ENCODE peak calls at places on chromosomes 16 and 17, in ten cellular contexts. One of them, this sample, is unnamed.

GRCh38 chr17:19487009-19487600 is 46.5 kb upstream of the SLC47A1 start:
- DNase-seq in HS-5: no peak
- DNase-seq in NCI-H1092 treated with DMSO at 0.1 percent for 48 hours: no peak
- DNase-seq in stimulated activated CD4-positive, alpha-beta T cell treated with anti-CD3 and anti-CD28 coated beads, Interleukin-15, amount 100 ng/mL, for 1 hour: no peak
- DNase-seq in NCI-H1436 treated with DMSO at 0.1 percent for 48 hours: no peak
- DNase-seq in DMS153: no peak
- DNase-seq in cardiac muscle cell: no peak
- DNase-seq in Calu3: no peak
- DNase-seq in non-pigmented ciliary epithelial cell: no peak
- DNase-seq in spleen: peak
- DNase-seq in this sample: no peak

GRCh38 chr17:71234349-71234748 is 886.5 kb upstream of the SOX9 start:
- DNase-seq in HS-5: no peak
- DNase-seq in NCI-H1092 treated with DMSO at 0.1 percent for 48 hours: no peak
- DNase-seq in stimulated activated CD4-positive, alpha-beta T cell treated with anti-CD3 and anti-CD28 coated beads, Interleukin-15, amount 100 ng/mL, for 1 hour: no peak
- DNase-seq in NCI-H1436 treated with DMSO at 0.1 percent for 48 hours: no peak
- DNase-seq in DMS153: no peak
- DNase-seq in cardiac muscle cell: no peak
- DNase-seq in Calu3: no peak
- DNase-seq in non-pigmented ciliary epithelial cell: no peak
- DNase-seq in spleen: no peak
- DNase-seq in this sample: no peak

GRCh38 chr16:70737377-70738082 is 51.7 kb upstream of the MTSS2 start:
- DNase-seq in HS-5: peak
- DNase-seq in NCI-H1092 treated with DMSO at 0.1 percent for 48 hours: no peak
- DNase-seq in stimulated activated CD4-positive, alpha-beta T cell treated with anti-CD3 and anti-CD28 coated beads, Interleukin-15, amount 100 ng/mL, for 1 hour: no peak
- DNase-seq in NCI-H1436 treated with DMSO at 0.1 percent for 48 hours: no peak
- DNase-seq in DMS153: no peak
- DNase-seq in cardiac muscle cell: peak
- DNase-seq in Calu3: no peak
- DNase-seq in non-pigmented ciliary epithelial cell: no peak
- DNase-seq in spleen: peak
- DNase-seq in this sample: no peak

GRCh38 chr16:17377360-17378324 is 93.1 kb downstream of the XYLT1 start:
- DNase-seq in HS-5: no peak
- DNase-seq in NCI-H1092 treated with DMSO at 0.1 percent for 48 hours: no peak
- DNase-seq in stimulated activated CD4-positive, alpha-beta T cell treated with anti-CD3 and anti-CD28 coated beads, Interleukin-15, amount 100 ng/mL, for 1 hour: no peak
- DNase-seq in NCI-H1436 treated with DMSO at 0.1 percent for 48 hours: no peak
- DNase-seq in DMS153: no peak
- DNase-seq in cardiac muscle cell: no peak
- DNase-seq in Calu3: no peak
- DNase-seq in non-pigmented ciliary epithelial cell: no peak
- DNase-seq in spleen: no peak
- DNase-seq in this sample: no peak

GRCh38 chr17:49217651-49218413 is 7.3 kb downstream of the ABI3 start:
- DNase-seq in HS-5: no peak
- DNase-seq in NCI-H1092 treated with DMSO at 0.1 percent for 48 hours: no peak
- DNase-seq in stimulated activated CD4-positive, alpha-beta T cell treated with anti-CD3 and anti-CD28 coated beads, Interleukin-15, amount 100 ng/mL, for 1 hour: peak
- DNase-seq in NCI-H1436 treated with DMSO at 0.1 percent for 48 hours: no peak
- DNase-seq in DMS153: no peak
- DNase-seq in cardiac muscle cell: no peak
- DNase-seq in Calu3: no peak
- DNase-seq in non-pigmented ciliary epithelial cell: no peak
- DNase-seq in spleen: peak
- DNase-seq in this sample: no peak

GRCh38 chr16:8126313-8126712 is 464.0 kb downstream of the TMEM114 start:
- DNase-seq in HS-5: no peak
- DNase-seq in NCI-H1092 treated with DMSO at 0.1 percent for 48 hours: no peak
- DNase-seq in stimulated activated CD4-positive, alpha-beta T cell treated with anti-CD3 and anti-CD28 coated beads, Interleukin-15, amount 100 ng/mL, for 1 hour: no peak
- DNase-seq in NCI-H1436 treated with DMSO at 0.1 percent for 48 hours: no peak
- DNase-seq in DMS153: no peak
- DNase-seq in cardiac muscle cell: no peak
- DNase-seq in Calu3: no peak
- DNase-seq in non-pigmented ciliary epithelial cell: no peak
- DNase-seq in spleen: no peak
- DNase-seq in this sample: no peak

GRCh38 chr17:60079401-60079861 is 710 bp upstream of the HEATR6 start:
- DNase-seq in HS-5: no peak
- DNase-seq in NCI-H1092 treated with DMSO at 0.1 percent for 48 hours: peak
- DNase-seq in stimulated activated CD4-positive, alpha-beta T cell treated with anti-CD3 and anti-CD28 coated beads, Interleukin-15, amount 100 ng/mL, for 1 hour: no peak
- DNase-seq in NCI-H1436 treated with DMSO at 0.1 percent for 48 hours: no peak
- DNase-seq in DMS153: no peak
- DNase-seq in cardiac muscle cell: peak
- DNase-seq in Calu3: no peak
- DNase-seq in non-pigmented ciliary epithelial cell: no peak
- DNase-seq in spleen: no peak
- DNase-seq in this sample: no peak

GRCh38 chr17:39196820-39197331 is 593 bp downstream of the CACNB1 start:
- DNase-seq in HS-5: no peak
- DNase-seq in NCI-H1092 treated with DMSO at 0.1 percent for 48 hours: peak
- DNase-seq in stimulated activated CD4-positive, alpha-beta T cell treated with anti-CD3 and anti-CD28 coated beads, Interleukin-15, amount 100 ng/mL, for 1 hour: no peak
- DNase-seq in NCI-H1436 treated with DMSO at 0.1 percent for 48 hours: no peak
- DNase-seq in DMS153: no peak
- DNase-seq in cardiac muscle cell: peak
- DNase-seq in Calu3: peak
- DNase-seq in non-pigmented ciliary epithelial cell: no peak
- DNase-seq in spleen: no peak
- DNase-seq in this sample: no peak

GRCh38 chr16:27753563-27753962 is 203.6 kb downstream of the KATNIP start:
- DNase-seq in HS-5: no peak
- DNase-seq in NCI-H1092 treated with DMSO at 0.1 percent for 48 hours: no peak
- DNase-seq in stimulated activated CD4-positive, alpha-beta T cell treated with anti-CD3 and anti-CD28 coated beads, Interleukin-15, amount 100 ng/mL, for 1 hour: no peak
- DNase-seq in NCI-H1436 treated with DMSO at 0.1 percent for 48 hours: no peak
- DNase-seq in DMS153: no peak
- DNase-seq in cardiac muscle cell: no peak
- DNase-seq in Calu3: no peak
- DNase-seq in non-pigmented ciliary epithelial cell: no peak
- DNase-seq in spleen: no peak
- DNase-seq in this sample: no peak

GRCh38 chr17:20271016-20271610 is 196.2 kb downstream of the LGALS9B start:
- DNase-seq in HS-5: no peak
- DNase-seq in NCI-H1092 treated with DMSO at 0.1 percent for 48 hours: no peak
- DNase-seq in stimulated activated CD4-positive, alpha-beta T cell treated with anti-CD3 and anti-CD28 coated beads, Interleukin-15, amount 100 ng/mL, for 1 hour: no peak
- DNase-seq in NCI-H1436 treated with DMSO at 0.1 percent for 48 hours: no peak
- DNase-seq in DMS153: no peak
- DNase-seq in cardiac muscle cell: no peak
- DNase-seq in Calu3: no peak
- DNase-seq in non-pigmented ciliary epithelial cell: no peak
- DNase-seq in spleen: no peak
- DNase-seq in this sample: no peak

GRCh38 chr16:66903544-66904427 is 14.9 kb downstream of the CDH16 start:
- DNase-seq in HS-5: no peak
- DNase-seq in NCI-H1092 treated with DMSO at 0.1 percent for 48 hours: no peak
- DNase-seq in stimulated activated CD4-positive, alpha-beta T cell treated with anti-CD3 and anti-CD28 coated beads, Interleukin-15, amount 100 ng/mL, for 1 hour: no peak
- DNase-seq in NCI-H1436 treated with DMSO at 0.1 percent for 48 hours: no peak
- DNase-seq in DMS153: no peak
- DNase-seq in cardiac muscle cell: peak
- DNase-seq in Calu3: no peak
- DNase-seq in non-pigmented ciliary epithelial cell: no peak
- DNase-seq in spleen: peak
- DNase-seq in this sample: no peak

GRCh38 chr16:86680137-86680536 is 101.8 kb downstream of the FOXL1 start:
- DNase-seq in HS-5: no peak
- DNase-seq in NCI-H1092 treated with DMSO at 0.1 percent for 48 hours: no peak
- DNase-seq in stimulated activated CD4-positive, alpha-beta T cell treated with anti-CD3 and anti-CD28 coated beads, Interleukin-15, amount 100 ng/mL, for 1 hour: no peak
- DNase-seq in NCI-H1436 treated with DMSO at 0.1 percent for 48 hours: no peak
- DNase-seq in DMS153: no peak
- DNase-seq in cardiac muscle cell: no peak
- DNase-seq in Calu3: no peak
- DNase-seq in non-pigmented ciliary epithelial cell: no peak
- DNase-seq in spleen: no peak
- DNase-seq in this sample: no peak

GRCh38 chr16:57690782-57691471 is 3.7 kb upstream of the DRC7 start:
- DNase-seq in HS-5: no peak
- DNase-seq in NCI-H1092 treated with DMSO at 0.1 percent for 48 hours: no peak
- DNase-seq in stimulated activated CD4-positive, alpha-beta T cell treated with anti-CD3 and anti-CD28 coated beads, Interleukin-15, amount 100 ng/mL, for 1 hour: no peak
- DNase-seq in NCI-H1436 treated with DMSO at 0.1 percent for 48 hours: no peak
- DNase-seq in DMS153: no peak
- DNase-seq in cardiac muscle cell: no peak
- DNase-seq in Calu3: no peak
- DNase-seq in non-pigmented ciliary epithelial cell: no peak
- DNase-seq in spleen: peak
- DNase-seq in this sample: no peak

GRCh38 chr16:67959520-67959919 is 8.9 kb downstream of the SLC12A4 start:
- DNase-seq in HS-5: no peak
- DNase-seq in NCI-H1092 treated with DMSO at 0.1 percent for 48 hours: no peak
- DNase-seq in stimulated activated CD4-positive, alpha-beta T cell treated with anti-CD3 and anti-CD28 coated beads, Interleukin-15, amount 100 ng/mL, for 1 hour: no peak
- DNase-seq in NCI-H1436 treated with DMSO at 0.1 percent for 48 hours: no peak
- DNase-seq in DMS153: no peak
- DNase-seq in cardiac muscle cell: no peak
- DNase-seq in Calu3: no peak
- DNase-seq in non-pigmented ciliary epithelial cell: no peak
- DNase-seq in spleen: no peak
- DNase-seq in this sample: no peak

GRCh38 chr16:79082955-79083354 is 517.6 kb downstream of the MAF start:
- DNase-seq in HS-5: no peak
- DNase-seq in NCI-H1092 treated with DMSO at 0.1 percent for 48 hours: no peak
- DNase-seq in stimulated activated CD4-positive, alpha-beta T cell treated with anti-CD3 and anti-CD28 coated beads, Interleukin-15, amount 100 ng/mL, for 1 hour: no peak
- DNase-seq in NCI-H1436 treated with DMSO at 0.1 percent for 48 hours: no peak
- DNase-seq in DMS153: no peak
- DNase-seq in cardiac muscle cell: no peak
- DNase-seq in Calu3: no peak
- DNase-seq in non-pigmented ciliary epithelial cell: no peak
- DNase-seq in spleen: no peak
- DNase-seq in this sample: no peak

GRCh38 chr16:48161906-48162305 is 6.1 kb upstream of the ABCC12 start:
- DNase-seq in HS-5: no peak
- DNase-seq in NCI-H1092 treated with DMSO at 0.1 percent for 48 hours: no peak
- DNase-seq in stimulated activated CD4-positive, alpha-beta T cell treated with anti-CD3 and anti-CD28 coated beads, Interleukin-15, amount 100 ng/mL, for 1 hour: no peak
- DNase-seq in NCI-H1436 treated with DMSO at 0.1 percent for 48 hours: no peak
- DNase-seq in DMS153: no peak
- DNase-seq in cardiac muscle cell: no peak
- DNase-seq in Calu3: no peak
- DNase-seq in non-pigmented ciliary epithelial cell: no peak
- DNase-seq in spleen: no peak
- DNase-seq in this sample: no peak

GRCh38 chr16:27651299-27651698 is 101.4 kb downstream of the KATNIP start:
- DNase-seq in HS-5: no peak
- DNase-seq in NCI-H1092 treated with DMSO at 0.1 percent for 48 hours: no peak
- DNase-seq in stimulated activated CD4-positive, alpha-beta T cell treated with anti-CD3 and anti-CD28 coated beads, Interleukin-15, amount 100 ng/mL, for 1 hour: no peak
- DNase-seq in NCI-H1436 treated with DMSO at 0.1 percent for 48 hours: no peak
- DNase-seq in DMS153: no peak
- DNase-seq in cardiac muscle cell: no peak
- DNase-seq in Calu3: no peak
- DNase-seq in non-pigmented ciliary epithelial cell: no peak
- DNase-seq in spleen: no peak
- DNase-seq in this sample: no peak

GRCh38 chr16:59164461-59164860 is 430.3 kb upstream of the GOT2 start:
- DNase-seq in HS-5: no peak
- DNase-seq in NCI-H1092 treated with DMSO at 0.1 percent for 48 hours: no peak
- DNase-seq in stimulated activated CD4-positive, alpha-beta T cell treated with anti-CD3 and anti-CD28 coated beads, Interleukin-15, amount 100 ng/mL, for 1 hour: no peak
- DNase-seq in NCI-H1436 treated with DMSO at 0.1 percent for 48 hours: no peak
- DNase-seq in DMS153: no peak
- DNase-seq in cardiac muscle cell: peak
- DNase-seq in Calu3: no peak
- DNase-seq in non-pigmented ciliary epithelial cell: no peak
- DNase-seq in spleen: no peak
- DNase-seq in this sample: no peak

GRCh38 chr17:78306913-78307312 is 53.0 kb downstream of the SOCS3 start:
- DNase-seq in HS-5: no peak
- DNase-seq in NCI-H1092 treated with DMSO at 0.1 percent for 48 hours: no peak
- DNase-seq in stimulated activated CD4-positive, alpha-beta T cell treated with anti-CD3 and anti-CD28 coated beads, Interleukin-15, amount 100 ng/mL, for 1 hour: no peak
- DNase-seq in NCI-H1436 treated with DMSO at 0.1 percent for 48 hours: no peak
- DNase-seq in DMS153: no peak
- DNase-seq in cardiac muscle cell: no peak
- DNase-seq in Calu3: no peak
- DNase-seq in non-pigmented ciliary epithelial cell: no peak
- DNase-seq in spleen: no peak
- DNase-seq in this sample: no peak

GRCh38 chr16:53022374-53022773 is 30.3 kb downstream of the CHD9NB start:
- DNase-seq in HS-5: peak
- DNase-seq in NCI-H1092 treated with DMSO at 0.1 percent for 48 hours: peak
- DNase-seq in stimulated activated CD4-positive, alpha-beta T cell treated with anti-CD3 and anti-CD28 coated beads, Interleukin-15, amount 100 ng/mL, for 1 hour: no peak
- DNase-seq in NCI-H1436 treated with DMSO at 0.1 percent for 48 hours: no peak
- DNase-seq in DMS153: peak
- DNase-seq in cardiac muscle cell: peak
- DNase-seq in Calu3: peak
- DNase-seq in non-pigmented ciliary epithelial cell: no peak
- DNase-seq in spleen: no peak
- DNase-seq in this sample: peak

GRCh38 chr17:38538906-38539305 is 66.8 kb downstream of the SRCIN1 start:
- DNase-seq in HS-5: no peak
- DNase-seq in NCI-H1092 treated with DMSO at 0.1 percent for 48 hours: peak
- DNase-seq in stimulated activated CD4-positive, alpha-beta T cell treated with anti-CD3 and anti-CD28 coated beads, Interleukin-15, amount 100 ng/mL, for 1 hour: no peak
- DNase-seq in NCI-H1436 treated with DMSO at 0.1 percent for 48 hours: peak
- DNase-seq in DMS153: peak
- DNase-seq in cardiac muscle cell: no peak
- DNase-seq in Calu3: no peak
- DNase-seq in non-pigmented ciliary epithelial cell: no peak
- DNase-seq in spleen: no peak
- DNase-seq in this sample: peak

GRCh38 chr17:3792481-3792880 is 8.5 kb downstream of the ITGAE start:
- DNase-seq in HS-5: no peak
- DNase-seq in NCI-H1092 treated with DMSO at 0.1 percent for 48 hours: peak
- DNase-seq in stimulated activated CD4-positive, alpha-beta T cell treated with anti-CD3 and anti-CD28 coated beads, Interleukin-15, amount 100 ng/mL, for 1 hour: no peak
- DNase-seq in NCI-H1436 treated with DMSO at 0.1 percent for 48 hours: no peak
- DNase-seq in DMS153: no peak
- DNase-seq in cardiac muscle cell: no peak
- DNase-seq in Calu3: no peak
- DNase-seq in non-pigmented ciliary epithelial cell: no peak
- DNase-seq in spleen: no peak
- DNase-seq in this sample: no peak

GRCh38 chr16:72976047-72976746 is 71.7 kb downstream of the ZFHX3 start:
- DNase-seq in HS-5: no peak
- DNase-seq in NCI-H1092 treated with DMSO at 0.1 percent for 48 hours: no peak
- DNase-seq in stimulated activated CD4-positive, alpha-beta T cell treated with anti-CD3 and anti-CD28 coated beads, Interleukin-15, amount 100 ng/mL, for 1 hour: no peak
- DNase-seq in NCI-H1436 treated with DMSO at 0.1 percent for 48 hours: no peak
- DNase-seq in DMS153: no peak
- DNase-seq in cardiac muscle cell: no peak
- DNase-seq in Calu3: no peak
- DNase-seq in non-pigmented ciliary epithelial cell: no peak
- DNase-seq in spleen: no peak
- DNase-seq in this sample: no peak

This sample was measured in NCI-H1417 treated with DMSO at 0.1 percent for 48 hours.